ENCODE peak calls at places on chromosomes 5 and 9, in five cellular contexts. M is lower lobe of right lung, N is Calu3, Z is heart right ventricle, J is GM10248. A is an unnamed sample.

GRCh38 chr5:170301149-170301548 is 3.6 kb upstream of the LCP2 start:
- DNase-seq in N (no peak), Z (no peak), J (no peak), M (no peak), A (no peak)

GRCh38 chr5:82275267-82275664 is 2.9 kb downstream of the RPS23 start:
- DNase-seq in M (no peak), J (no peak), Z (no peak), N (no peak), A (no peak)

GRCh38 chr5:44538831-44539539 is 149.8 kb upstream of the FGF10 start:
- DNase-seq in N (no peak), Z (no peak), J (no peak), M (no peak), A (no peak)

GRCh38 chr5:107476783-107477182 is 194.0 kb downstream of the EFNA5 start:
- DNase-seq in J (peak), N (peak), M (no peak), Z (no peak), A (no peak)

GRCh38 chr5:179270581-179271300 is 74.5 kb downstream of the ADAMTS2 start:
- DNase-seq in M (peak), Z (no peak), N (no peak), J (no peak), A (no peak)

GRCh38 chr9:136043386-136044054 is 51.6 kb downstream of the NACC2 start:
- DNase-seq in J (no peak), Z (no peak), M (no peak), N (no peak), A (no peak)

GRCh38 chr9:91162784-91163440 is 198.8 kb downstream of the AUH start:
- DNase-seq in N (peak), Z (no peak), J (peak), M (peak), A (no peak)

GRCh38 chr5:84480873-84481637 is 96.4 kb upstream of the EDIL3 start:
- DNase-seq in M (no peak), J (no peak), N (no peak), Z (no peak), A (no peak)

GRCh38 chr9:107566596-107566995 is 77.0 kb upstream of the KLF4 start:
- DNase-seq in J (no peak), N (no peak), Z (no peak), M (no peak), A (no peak)

GRCh38 chr5:154945695-154946301 is 4.9 kb downstream of the MRPL22 start:
- DNase-seq in M (no peak), J (peak), N (no peak), Z (no peak), A (no peak)

GRCh38 chr5:143645356-143645755 is 166.6 kb upstream of the HMHB1 start:
- DNase-seq in Z (no peak), M (no peak), N (no peak), J (no peak), A (no peak)

GRCh38 chr9:131358438-131359029 is 35.4 kb upstream of the PRRC2B start:
- DNase-seq in M (peak), N (no peak), J (no peak), Z (no peak), A (no peak)

GRCh38 chr9:96072930-96073329 is 197.4 kb downstream of the ERCC6L2 start:
- DNase-seq in M (no peak), J (no peak), N (no peak), Z (no peak), A (no peak)

GRCh38 chr5:172641359-172642045 is 439 bp downstream of the NEURL1B start:
- DNase-seq in J (no peak), M (no peak), N (no peak), Z (peak), A (no peak)

GRCh38 chr5:172493906-172494305 is 39.6 kb upstream of the SH3PXD2B start:
- DNase-seq in J (no peak), N (no peak), Z (no peak), M (no peak), A (no peak)

A was measured in NCI-H460.